ENCODE peak calls at places on chromosomes 11 and 22, in five cellular contexts. B is tibial artery, I is GM10248, J is progenitor cell of endocrine pancreas, G is thoracic aorta. C is an unnamed sample.

GRCh38 chr22:42156121-42156520 is 25.5 kb upstream of the CYP2D6 start:
- DNase-seq in B (no peak), I (no peak), J (no peak), G (no peak), C (no peak)

GRCh38 chr11:111269146-111269868 is 23.8 kb downstream of the POU2AF2 start:
- DNase-seq in B (no peak), I (no peak), J (no peak), G (no peak), C (no peak)

GRCh38 chr11:94680426-94680825 is 87.7 kb upstream of the AMOTL1 start:
- DNase-seq in B (no peak), I (no peak), J (no peak), G (no peak), C (no peak)

GRCh38 chr22:42399315-42400271 is 32.6 kb downstream of the NFAM1 start:
- DNase-seq in B (no peak), I (no peak), J (no peak), G (no peak), C (no peak)

GRCh38 chr11:70119502-70119901 is 41.4 kb downstream of the ANO1 start:
- DNase-seq in B (no peak), I (no peak), J (no peak), G (no peak), C (no peak)

GRCh38 chr22:43474161-43475101 is 62.6 kb downstream of the MPPED1 start:
- DNase-seq in B (no peak), I (no peak), J (no peak), G (no peak), C (no peak)

GRCh38 chr22:41561788-41562187 is 978 bp downstream of the CSDC2 start:
- DNase-seq in B (peak; percentile 72), I (no peak), J (no peak), G (no peak), C (no peak)

GRCh38 chr22:17890892-17891291 is 116.6 kb upstream of the BID start:
- DNase-seq in B (no peak), I (no peak), J (no peak), G (no peak), C (no peak)

GRCh38 chr22:32261306-32261705 is 6.2 kb upstream of the SLC5A4 start:
- DNase-seq in B (no peak), I (no peak), J (no peak), G (no peak), C (no peak)

GRCh38 chr22:30857791-30858190 is 110.8 kb downstream of the MORC2 start:
- DNase-seq in B (no peak), I (no peak), J (no peak), G (no peak), C (no peak)

GRCh38 chr11:40403321-40403720 is 1056.1 kb downstream of the LRRC4C start:
- DNase-seq in B (no peak), I (no peak), J (no peak), G (no peak), C (no peak)

DNA sequence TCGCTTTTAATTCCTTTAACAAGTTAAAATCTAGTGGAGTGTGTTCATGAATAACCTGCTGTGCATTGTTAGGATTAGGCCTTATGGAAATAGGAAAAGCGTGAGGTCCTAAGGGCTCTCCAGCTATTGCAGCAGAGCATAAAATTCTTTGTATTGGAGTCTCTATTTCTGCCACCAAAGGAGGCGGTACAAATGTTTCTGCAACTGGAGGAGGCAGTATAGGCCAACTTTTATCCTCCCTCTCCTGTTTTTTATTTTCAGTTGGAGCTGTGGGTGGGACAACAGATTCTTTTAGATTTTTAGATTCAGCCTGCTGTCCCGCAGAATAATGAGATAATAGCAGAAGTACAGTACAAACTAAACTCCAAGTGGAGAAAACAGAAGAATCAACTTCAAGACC is 26.2 kb downstream of the OR10A6 start:
- DNase-seq in B (no peak), I (no peak), J (no peak), G (no peak), C (no peak)
- TF ChIP-seq CTCF in B (no peak), I (no peak), J (no peak), G (peak; percentile 10), C (no peak)

GRCh38 chr11:103877221-103877620 is 159.2 kb upstream of the DDI1 start:
- DNase-seq in B (no peak), I (no peak), J (no peak), G (no peak), C (no peak)
- TF ChIP-seq CTCF in B (no peak), I (peak; percentile 31), J (no peak), G (no peak), C (no peak)

GRCh38 chr11:37657645-37658044 is 1059.6 kb upstream of the RAG2 start:
- DNase-seq in B (no peak), I (no peak), J (no peak), G (no peak), C (no peak)
- TF ChIP-seq CTCF in B (no peak), I (no peak), J (peak; percentile 26), G (no peak), C (no peak)

DNA sequence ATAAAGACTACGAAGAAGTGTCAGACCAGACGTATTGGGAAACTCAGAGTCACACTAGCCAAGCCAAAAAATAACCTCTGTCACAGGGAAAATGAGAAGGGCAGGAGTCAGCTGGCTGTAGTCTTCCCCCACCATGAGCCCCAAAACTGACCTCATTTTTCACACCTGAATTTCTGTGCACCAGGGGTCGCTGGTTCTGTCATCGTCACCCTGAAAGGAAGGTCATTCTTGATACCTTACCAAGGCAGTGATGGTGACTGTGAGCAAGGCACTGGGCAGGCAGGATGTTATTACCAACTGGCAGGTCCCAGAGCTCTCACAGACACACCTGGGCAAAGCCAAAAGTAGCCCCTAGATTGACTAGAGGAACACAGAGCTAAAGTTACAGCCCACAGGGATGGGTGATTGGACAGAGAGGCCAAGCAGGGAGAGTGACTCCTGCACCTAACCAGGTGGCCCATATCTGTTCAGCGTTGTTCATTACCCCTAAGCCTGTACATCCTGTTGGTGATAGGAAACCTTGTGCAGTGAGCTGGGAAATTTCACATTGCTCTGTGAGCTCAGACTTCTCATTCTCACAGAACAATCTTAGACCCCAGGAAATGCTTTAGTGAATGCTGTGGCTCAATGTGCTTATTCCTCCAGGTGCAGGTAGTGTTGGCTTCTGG is 32.3 kb upstream of the OR56A1 start:
- DNase-seq in B (no peak), I (no peak), J (no peak), G (no peak), C (no peak)
- TF ChIP-seq CTCF in B (no peak), I (peak; percentile 19), J (no peak), G (no peak), C (no peak)

DNA sequence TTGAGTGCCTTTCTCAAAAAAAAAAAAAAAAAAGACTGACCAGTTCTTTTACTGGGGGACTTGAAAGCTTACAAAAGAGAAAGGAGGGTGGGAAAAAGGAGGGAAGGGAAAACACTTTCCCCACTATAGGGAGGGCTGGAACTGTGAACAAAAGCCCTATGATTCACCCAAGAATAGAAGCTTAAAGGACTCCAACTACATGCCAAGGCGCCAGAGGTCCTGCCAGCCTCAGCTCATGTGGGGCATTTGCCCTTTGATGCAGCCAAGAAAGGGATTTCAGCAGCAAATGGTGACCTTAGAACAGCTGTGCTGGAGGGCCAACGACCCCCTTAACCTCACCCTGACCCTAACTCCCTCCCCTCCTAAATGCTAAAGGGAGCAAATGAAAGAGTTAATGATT is 160.0 kb downstream of the NTM start:
- DNase-seq in B (no peak), I (no peak), J (no peak), G (no peak), C (no peak)
- TF ChIP-seq CTCF in B (no peak), I (no peak), J (no peak), G (no peak), C (no peak)